ENCODE peak calls at places on chromosomes 11 and 22, in seven cellular contexts. J, Z, P, H, V, I and W are unnamed samples. For H3K36me3 and H3K4me1, the result is how much of the 10 kb centered on the place peaks cover.

GRCh38 chr11:1298695-1299492 is 10.5 kb downstream of the TOLLIP start:
- DNase-seq in J (peak), Z (peak), P (peak), H (peak), V (no peak), I (peak), W (peak)

GRCh38 chr11:1938343-1939005 is 8.7 kb upstream of the MRPL23 start:
- DNase-seq in J (peak), Z (no peak), P (no peak), H (peak), V (no peak), I (no peak), W (no peak)

GRCh38 chr11:8098879-8099278 is 17.9 kb downstream of the TUB start:
- DNase-seq in J (no peak), Z (no peak), P (no peak), H (peak), V (no peak), I (no peak), W (no peak)

GRCh38 chr11:72613977-72614376 is 60.2 kb downstream of the PDE2A start:
- DNase-seq in J (no peak), Z (no peak), P (peak), H (no peak), V (no peak), I (no peak), W (no peak)

GRCh38 chr22:38313384-38313955 is 3.8 kb downstream of the CSNK1E start:
- DNase-seq in J (peak), Z (peak), P (no peak), H (peak), V (no peak), I (no peak), W (no peak)

GRCh38 chr11:64035581-64035980 is at the start of gene FLRT1:
- DNase-seq in J (no peak), Z (no peak), P (no peak), H (no peak), V (no peak), I (no peak), W (no peak)

GRCh38 chr11:83836883-83837654 is 550.9 kb upstream of the CCDC90B start:
- DNase-seq in J (peak), Z (peak), P (peak), H (peak), V (no peak), I (no peak), W (peak)

GRCh38 chr22:37672920-37673453 is 2.4 kb upstream of the LGALS1 start:
- DNase-seq in J (peak), Z (no peak), P (no peak), H (no peak), V (no peak), I (no peak), W (no peak)

GRCh38 chr11:32851251-32851650 is 21.5 kb downstream of the PRRG4 start:
- DNase-seq in J (no peak), Z (no peak), P (no peak), H (no peak), V (no peak), I (no peak), W (no peak)

GRCh38 chr11:126257764-126258163 is 10.9 kb downstream of the SRPRA start:
- DNase-seq in J (no peak), Z (no peak), P (no peak), H (no peak), V (no peak), I (peak), W (peak)

GRCh38 chr22:32747588-32747987 is 53.9 kb upstream of the TIMP3 start:
- DNase-seq in J (no peak), Z (no peak), P (no peak), H (no peak), V (no peak), I (peak), W (no peak)

GRCh38 chr22:30290318-30290678 is 993 bp upstream of the CASTOR1 start:
- DNase-seq in J (no peak), Z (no peak), P (no peak), H (no peak), V (no peak), I (peak), W (no peak)

GRCh38 chr11:62926669-62927455 is 5.7 kb upstream of the CHRM1 start:
- DNase-seq in J (no peak), Z (no peak), P (no peak), H (no peak), V (no peak), I (no peak), W (no peak)

GRCh38 chr11:68215087-68215445 is 2.0 kb upstream of the KMT5B start:
- DNase-seq in J (no peak), Z (peak), P (no peak), H (no peak), V (no peak), I (no peak), W (no peak)

GRCh38 chr11:27141576-27141975 is 101.0 kb downstream of the BBOX1 start:
- DNase-seq in J (no peak), Z (no peak), P (no peak), H (no peak), V (no peak), I (no peak), W (no peak)

GRCh38 chr11:76701701-76702100 is 31.2 kb upstream of the LRRC32 start:
- DNase-seq in J (peak), Z (no peak), P (no peak), H (no peak), V (no peak), I (peak), W (peak)

GRCh38 chr11:108246309-108246708 is 23.4 kb downstream of the ATM start:
- DNase-seq in J (no peak), Z (no peak), P (no peak), H (no peak), V (no peak), I (no peak), W (no peak)

GRCh38 chr11:45805305-45806071 is 539 bp downstream of the SLC35C1 start:
- DNase-seq in J (peak), Z (peak), P (peak), H (peak), V (no peak), I (peak), W (peak)

GRCh38 chr11:131206671-131207070 is 163.7 kb upstream of the NTM start:
- DNase-seq in J (no peak), Z (no peak), P (no peak), H (no peak), V (no peak), I (no peak), W (no peak)

GRCh38 chr11:45394294-45395085 is 108.3 kb upstream of the SYT13 start:
- DNase-seq in J (no peak), Z (no peak), P (no peak), H (no peak), V (no peak), I (no peak), W (no peak)

GRCh38 chr11:126152586-126152985 is 58.9 kb downstream of the RPUSD4 start:
- DNase-seq in J (no peak), Z (no peak), P (no peak), H (no peak), V (no peak), I (peak), W (no peak)

GRCh38 chr11:13897606-13898276 is 64.8 kb upstream of the SPON1 start:
- DNase-seq in J (no peak), Z (no peak), P (no peak), H (no peak), V (no peak), I (no peak), W (no peak)

GRCh38 chr22:27723150-27723549 is 78.4 kb downstream of the MN1 start:
- DNase-seq in J (no peak), Z (no peak), P (no peak), H (no peak), V (no peak), I (peak), W (no peak)

GRCh38 chr11:44711113-44711512 is 15.6 kb upstream of the TSPAN18 start:
- DNase-seq in J (no peak), Z (no peak), P (no peak), H (no peak), V (no peak), I (no peak), W (peak)

GRCh38 chr22:20044495-20045151 is 23.7 kb downstream of the TANGO2 start:
- DNase-seq in J (no peak), Z (no peak), P (no peak), H (no peak), V (no peak), I (no peak), W (no peak)
- H3K36me3 ChIP-seq in J (under half), Z (under half), P (under half), H (half or more), V (under half), I (under half), W (under half)

GRCh38 chr11:16239130-16240105 is 116.9 kb downstream of the SOX6 start:
- DNase-seq in J (no peak), Z (no peak), P (no peak), H (no peak), V (no peak), I (no peak), W (peak)
- H3K27ac ChIP-seq in J (no peak), Z (no peak), P (peak), H (no peak), V (no peak), I (no peak), W (peak)

DNA sequence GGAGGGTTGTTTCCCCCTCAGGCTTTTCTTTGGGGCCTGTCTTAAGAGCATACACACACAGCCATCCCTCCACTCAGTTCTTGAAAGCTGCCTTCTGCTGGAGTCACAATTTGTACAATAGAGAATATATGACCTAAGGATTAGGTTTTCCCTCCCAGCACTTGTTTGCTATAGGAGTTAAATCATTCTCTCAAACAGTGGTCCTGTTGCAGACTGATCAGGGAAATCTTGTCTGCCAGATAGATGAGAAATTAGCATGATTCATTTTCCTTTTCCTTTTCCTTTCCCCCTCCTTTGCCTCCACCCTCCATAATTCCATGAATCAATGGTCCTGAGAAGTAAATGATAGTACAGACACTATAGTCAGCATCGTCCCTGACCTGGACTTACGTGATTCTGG is 3.3 kb downstream of the PRSS23 start:
- DNase-seq in J (no peak), Z (no peak), P (no peak), H (no peak), V (no peak), I (no peak), W (no peak)
- H3K4me1 ChIP-seq in J (under half), Z (under half), P (under half), H (half or more), V (under half), I (under half), W (under half)

GRCh38 chr22:36284171-36284571 is 31.2 kb downstream of the APOL1 start:
- DNase-seq in J (no peak), Z (no peak), P (no peak), H (peak), V (no peak), I (peak), W (no peak)

GRCh38 chr22:36281726-36282077 is 28.8 kb downstream of the APOL1 start:
- DNase-seq in J (no peak), Z (no peak), P (no peak), H (peak), V (no peak), I (peak), W (no peak)

GRCh38 chr22:36280379-36280778 is 27.4 kb downstream of the APOL1 start:
- DNase-seq in J (no peak), Z (no peak), P (no peak), H (peak), V (no peak), I (peak), W (no peak)

GRCh38 chr22:36285017-36285416 is 32.1 kb downstream of the APOL1 start:
- DNase-seq in J (peak), Z (no peak), P (no peak), H (peak), V (no peak), I (no peak), W (no peak)

DNA sequence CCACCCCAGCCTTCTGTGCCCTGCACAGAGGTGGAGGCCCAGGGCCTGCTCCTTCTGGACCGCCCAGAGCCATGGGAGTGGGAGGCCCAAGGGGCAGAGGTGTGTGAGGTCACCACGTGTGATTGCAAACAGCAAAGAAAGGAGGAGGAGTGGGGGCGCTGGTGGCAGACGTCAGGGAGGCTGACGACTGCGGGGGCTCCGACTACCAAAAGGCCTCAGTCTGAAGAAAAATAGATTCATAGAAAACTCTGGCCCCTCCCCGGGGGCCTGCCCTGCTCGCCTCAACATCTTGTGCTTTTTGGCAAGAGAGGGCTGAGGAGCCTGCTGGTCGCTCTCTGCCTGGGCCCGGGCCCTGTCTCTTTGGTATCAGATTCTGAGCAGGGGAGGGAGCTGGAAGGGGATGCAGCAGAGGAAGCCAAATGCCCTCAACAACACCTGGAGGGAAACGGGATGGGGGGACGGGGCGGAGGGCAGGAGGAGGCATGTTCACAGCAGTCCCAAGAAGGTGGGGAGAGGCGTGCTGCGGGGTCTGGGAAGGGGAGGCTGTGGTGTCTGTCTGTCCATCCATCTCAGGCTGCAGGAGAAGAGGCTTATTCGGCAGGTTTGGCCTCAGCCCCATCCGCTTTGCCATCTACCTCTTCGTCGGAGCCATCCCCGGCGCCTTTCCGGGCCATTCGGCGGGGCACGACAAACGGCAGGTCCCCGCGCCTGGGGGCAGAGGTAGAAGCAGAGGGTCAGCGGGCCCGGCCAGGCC is 29.3 kb downstream of the APOL1 start:
- DNase-seq in J (no peak), Z (no peak), P (no peak), H (peak), V (no peak), I (no peak), W (no peak)
- H3K36me3 ChIP-seq in J (under half), Z (under half), P (under half), H (half or more), V (half or more), I (under half), W (under half)